ENCODE peak calls at places on chromosomes 11 and 22, in four cellular contexts. K is neural progenitor cell, C is GM23338, B is HCT116. F is an unnamed sample.
A peak's percentile ranks its signal among the peaks of the same experiment; 100 is the strongest.

GRCh38 chr11:122979103-122979814 is 2.4 kb downstream of the BSX start:
- DNase-seq in K (peak; percentile 47), B (no peak), C (peak; percentile 38), F (no peak)

GRCh38 chr22:35523167-35523928 is 17.3 kb upstream of the RASD2 start:
- DNase-seq in C (no peak), K (no peak), B (no peak), F (no peak)

GRCh38 chr22:36244522-36245391 is 5.4 kb upstream of the APOL2 start:
- DNase-seq in B (no peak), K (no peak), C (no peak), F (no peak)

GRCh38 chr11:12765428-12765827 is 91.2 kb downstream of the TEAD1 start:
- DNase-seq in K (no peak), C (no peak), B (no peak), F (no peak)

GRCh38 chr11:21195995-21196394 is 526.6 kb downstream of the NELL1 start:
- DNase-seq in B (no peak), K (no peak), C (no peak), F (no peak)

GRCh38 chr11:64969209-64969608 is 2.7 kb downstream of the MAJIN start:
- DNase-seq in C (no peak), K (no peak), B (no peak), F (peak; percentile 91)

GRCh38 chr22:46574993-46575914 is 37.8 kb upstream of the CELSR1 start:
- DNase-seq in B (peak; percentile 46), K (peak; percentile 30), C (peak; percentile 41), F (peak; percentile 79)

GRCh38 chr11:115676768-115677167 is 172.6 kb upstream of the CADM1 start:
- DNase-seq in C (no peak), B (no peak), K (no peak), F (no peak)

GRCh38 chr11:85939099-85940015 is 84.2 kb downstream of the CCDC83 start:
- DNase-seq in K (no peak), B (no peak), C (no peak), F (no peak)

GRCh38 chr11:105489431-105489830 is 120.4 kb upstream of the GRIA4 start:
- DNase-seq in K (peak; percentile 76), C (no peak), B (no peak), F (no peak)
- TF ChIP-seq EZH2phosphoT487 in K (no peak), C (no peak), B (no peak), F (no peak)

DNA sequence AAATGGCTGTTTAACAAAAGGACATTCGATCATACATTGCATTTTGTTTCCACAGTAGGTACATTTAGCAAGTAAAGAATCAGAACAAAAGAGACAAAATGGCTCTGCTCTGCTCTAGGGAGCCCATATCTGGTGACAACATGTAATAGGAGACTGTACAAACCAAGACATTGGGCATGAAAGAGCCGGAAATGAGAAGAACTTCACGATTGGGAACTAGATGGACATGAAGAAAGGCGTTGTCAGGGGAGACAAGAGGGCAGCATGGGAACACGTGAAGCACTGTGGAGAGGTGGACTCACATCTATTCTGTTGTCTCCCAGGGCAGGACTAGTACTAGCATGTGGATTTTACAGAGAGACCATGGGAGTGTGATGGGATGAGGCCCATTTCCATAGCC is 334.0 kb downstream of the OPCML start:
- DNase-seq in C (no peak), K (no peak), B (no peak), F (no peak)
- H2AFZ ChIP-seq in C (no peak overlapping the region), K (no peak overlapping the region), B (no peak overlapping the region), F (no peak overlapping the region)

GRCh38 chr22:24543068-24543675 is 11.8 kb downstream of the GUCD1 start:
- DNase-seq in B (no peak), C (no peak), K (no peak), F (no peak)
- H3K36me3 ChIP-seq in B (no peaks in the 10 kb centered on the region), C (no peaks in the 10 kb centered on the region), K (no peaks in the 10 kb centered on the region), F (peaks cover 8% of the 10 kb centered on the region)

DNA sequence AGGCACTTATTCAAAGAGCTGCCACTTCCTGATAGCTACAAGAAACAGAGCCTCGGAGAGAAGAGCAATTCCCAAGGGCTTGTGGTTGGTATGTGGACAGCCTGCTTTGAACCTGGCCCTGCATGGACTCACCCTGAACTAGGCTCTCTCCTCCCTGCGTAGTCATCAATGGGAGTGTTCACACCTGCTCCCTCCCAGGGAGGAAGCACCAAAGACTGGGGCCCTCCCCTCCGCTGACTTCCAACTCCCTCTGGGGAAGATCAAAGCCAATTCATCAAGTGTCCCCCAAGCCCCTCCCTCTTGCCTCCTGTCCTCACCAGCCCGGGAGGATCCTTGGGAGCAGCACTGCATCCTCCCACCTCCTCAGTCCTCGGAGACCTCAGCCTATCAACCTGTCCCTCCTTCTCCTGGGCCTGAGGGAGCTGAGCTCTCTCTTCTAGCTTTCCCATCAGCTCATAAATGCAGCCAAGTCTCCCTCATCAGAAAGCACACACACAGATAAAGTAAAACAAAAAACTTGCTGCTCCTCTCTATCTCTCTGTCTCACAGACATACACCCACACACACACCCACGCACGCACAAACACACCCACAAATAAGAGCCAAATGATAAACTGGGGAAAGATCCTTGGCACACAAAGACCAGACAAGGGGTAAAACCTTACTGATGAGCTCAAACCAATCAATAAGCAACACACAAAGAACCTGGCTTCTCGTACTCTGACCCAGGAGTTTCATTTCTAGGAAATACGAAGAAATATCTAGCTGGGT is 3.3 kb downstream of the A4GALT start:
- DNase-seq in B (no peak), K (no peak), C (peak; percentile 75), F (no peak)
- TF ChIP-seq EZH2phosphoT487 in B (no peak), K (no peak), C (no peak), F (no peak)

GRCh38 chr11:73637012-73637411 is 9.4 kb upstream of the PLEKHB1 start:
- DNase-seq in B (no peak), K (no peak), C (no peak), F (no peak)

GRCh38 chr11:73632996-73633395 is 13.4 kb upstream of the PLEKHB1 start:
- DNase-seq in K (no peak), C (no peak), B (no peak), F (no peak)

GRCh38 chr11:73629907-73630306 is 16.5 kb upstream of the PLEKHB1 start:
- DNase-seq in B (no peak), K (no peak), C (no peak), F (no peak)

GRCh38 chr11:73636249-73636648 is 10.1 kb upstream of the PLEKHB1 start:
- DNase-seq in C (no peak), K (no peak), B (no peak), F (no peak)

DNA sequence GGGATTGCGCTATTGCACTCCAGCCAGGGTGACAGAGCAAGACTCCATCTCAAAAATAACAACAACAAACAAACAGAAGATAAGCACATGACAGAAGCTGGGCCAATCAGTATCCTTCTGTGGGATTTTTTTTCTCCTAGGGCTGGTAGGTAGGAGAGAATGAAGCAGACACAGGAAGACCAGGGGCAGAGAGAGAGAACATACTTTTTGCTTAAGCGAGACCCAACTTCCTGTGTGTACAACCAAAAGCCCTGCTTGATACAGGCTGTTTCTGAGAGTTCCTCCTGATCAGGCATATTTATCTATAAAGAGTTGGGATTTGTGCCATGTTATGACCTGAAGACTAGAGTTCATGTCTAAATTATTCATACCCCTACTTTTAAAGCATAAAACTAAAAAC is 12.4 kb upstream of the PLEKHB1 start:
- DNase-seq in K (no peak), C (no peak), B (no peak), F (no peak)
- H2AFZ ChIP-seq in K (no peak overlapping the region), C (no peak overlapping the region), B (no peak overlapping the region), F (no peak overlapping the region)

GRCh38 chr11:118503216-118503615 is 24.1 kb upstream of the TTC36 start:
- DNase-seq in K (no peak), C (no peak), B (no peak), F (no peak)

GRCh38 chr11:118497831-118498230 is 29.4 kb upstream of the TTC36 start:
- DNase-seq in B (no peak), C (no peak), K (no peak), F (peak; percentile 65)
- H3K36me3 ChIP-seq in B (peaks cover 57% of the 10 kb centered on the region), C (peaks cover 93% of the 10 kb centered on the region), K (peaks cover 59% of the 10 kb centered on the region), F (peaks cover 77% of the 10 kb centered on the region)

GRCh38 chr22:44425356-44425755 is 72.7 kb downstream of the RTL6 start:
- DNase-seq in C (no peak), K (no peak), B (no peak), F (no peak)

GRCh38 chr22:44422742-44423370 is 75.2 kb downstream of the RTL6 start:
- DNase-seq in K (no peak), C (no peak), B (no peak), F (peak; percentile 30)

GRCh38 chr22:44423556-44423955 is 74.5 kb downstream of the RTL6 start:
- DNase-seq in B (no peak), K (no peak), C (no peak), F (no peak)

GRCh38 chr22:44424131-44424711 is 73.8 kb downstream of the RTL6 start:
- DNase-seq in B (no peak), K (no peak), C (no peak), F (no peak)

GRCh38 chr22:44424867-44425351 is 73.1 kb downstream of the RTL6 start:
- DNase-seq in K (no peak), C (no peak), B (no peak), F (no peak)
- TF ChIP-seq EZH2phosphoT487 in K (no peak), C (no peak), B (no peak), F (no peak)

F was measured in PC-3.